ENCODE peak calls at places on chromosomes 3 and 15, in eight cellular contexts. W is HCT116, C is cardiac muscle cell, R is AG04449, F is HepG2, U is H7, I is GM06990, T is stomach. V is an unnamed sample.

GRCh38 chr3:68931406-68932149 is 769 bp downstream of the TAFA4 start:
- DNase-seq in W (no peak), T (no peak), I (no peak), C (peak), U (peak), R (no peak), F (no peak), V (no peak)

GRCh38 chr3:177487635-177488186 is 290.4 kb upstream of the TBL1XR1 start:
- DNase-seq in T (no peak), U (no peak), R (no peak), W (no peak), I (no peak), F (no peak), C (no peak), V (no peak)

GRCh38 chr3:155370198-155370597 is 76.7 kb upstream of the STRIT1 start:
- DNase-seq in W (no peak), R (no peak), U (no peak), T (no peak), C (no peak), F (no peak), I (no peak), V (no peak)

GRCh38 chr15:55407631-55407948 is 569 bp downstream of the CCPG1 start:
- DNase-seq in C (no peak), U (peak), I (no peak), T (no peak), F (no peak), W (no peak), R (no peak), V (peak)

GRCh38 chr3:39408493-39409372 is 2.2 kb downstream of the RPSA start:
- DNase-seq in F (no peak), W (no peak), C (no peak), I (no peak), R (no peak), T (no peak), U (no peak), V (no peak)

GRCh38 chr3:125322917-125323316 is 52.2 kb downstream of the ZNF148 start:
- DNase-seq in C (no peak), R (no peak), W (no peak), F (no peak), T (no peak), I (no peak), U (no peak), V (no peak)

GRCh38 chr15:65212097-65212496 is 824 bp upstream of the CILP start:
- DNase-seq in T (no peak), F (peak), U (peak), C (peak), R (no peak), I (peak), W (no peak), V (peak)

GRCh38 chr3:177574232-177574856 is 377.1 kb upstream of the TBL1XR1 start:
- DNase-seq in I (no peak), F (peak), U (peak), T (peak), C (peak), W (no peak), R (peak), V (peak)

GRCh38 chr3:18779704-18780103 is 354.6 kb upstream of the SATB1 start:
- DNase-seq in F (no peak), W (no peak), U (no peak), I (no peak), T (no peak), R (no peak), C (no peak), V (no peak)

GRCh38 chr15:51341366-51342248 is at the start of gene GLDN:
- DNase-seq in W (no peak), F (no peak), I (no peak), C (peak), T (peak), R (no peak), U (peak), V (no peak)

GRCh38 chr3:146165370-146165769 is 4.4 kb upstream of the PLOD2 start:
- DNase-seq in R (no peak), C (no peak), F (no peak), I (no peak), W (no peak), U (no peak), T (no peak), V (no peak)

GRCh38 chr3:134083008-134083407 is 53.3 kb upstream of the SLCO2A1 start:
- DNase-seq in R (no peak), U (no peak), F (no peak), I (no peak), T (no peak), W (no peak), C (no peak), V (no peak)

GRCh38 chr3:50600841-50601591 is 10.6 kb downstream of the CISH start:
- DNase-seq in C (peak), R (peak), F (peak), T (peak), U (peak), W (peak), I (peak), V (peak)
- H3K4me3 ChIP-seq in C (no peak), R (peak), F (peak), T (no peak), U (no peak), W (peak), I (no peak), V (no peak)

DNA sequence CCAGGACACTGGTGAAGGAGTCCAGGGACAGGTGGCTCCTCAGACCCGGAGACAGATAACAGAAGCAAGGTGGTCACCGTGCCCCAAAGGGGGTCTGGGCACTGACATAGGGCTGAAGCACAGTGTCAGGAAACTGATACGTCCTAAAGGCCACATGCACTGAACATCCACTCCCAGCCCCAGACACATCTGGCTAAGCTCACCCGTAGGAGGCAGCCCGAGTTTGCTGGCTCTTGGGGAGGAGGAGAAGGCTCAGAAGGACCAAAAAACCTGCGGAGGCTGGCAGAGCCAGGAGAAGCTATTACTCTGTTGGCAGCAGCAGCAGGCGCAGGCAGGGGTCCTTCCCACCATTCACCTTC is 1.2 kb downstream of the CACNA2D2 start:
- DNase-seq in T (no peak), I (no peak), R (no peak), F (no peak), U (peak), W (no peak), C (no peak), V (no peak)
- H3K4me3 ChIP-seq in T (peak), I (no peak), R (no peak), F (no peak), U (peak), W (peak), C (peak), V (no peak)

DNA sequence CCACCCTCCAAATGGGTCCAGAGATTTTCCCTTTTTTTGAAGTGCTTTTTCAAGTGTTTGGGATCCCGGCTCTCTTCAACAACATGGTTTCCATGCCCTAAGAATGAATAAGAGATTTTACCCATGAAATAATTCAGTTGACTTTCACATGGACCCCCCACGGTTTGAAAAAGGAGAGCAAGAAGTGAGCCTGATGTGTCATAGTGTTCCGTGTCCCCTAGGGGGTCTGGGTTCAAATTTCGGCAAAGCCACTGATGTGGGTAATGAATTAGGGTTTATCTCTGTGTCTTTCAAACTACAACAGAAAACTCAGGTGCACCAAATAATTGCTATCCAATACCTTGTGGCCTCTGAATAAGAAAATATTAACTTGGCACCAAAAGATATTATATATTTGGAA is 2.9 kb downstream of the BOC start:
- DNase-seq in U (no peak), R (no peak), T (no peak), I (no peak), F (no peak), C (no peak), W (no peak), V (no peak)
- H3K4me3 ChIP-seq in U (no peak), R (no peak), T (peak), I (no peak), F (no peak), C (no peak), W (no peak), V (no peak)

GRCh38 chr15:90097475-90097874 is 4.8 kb downstream of the IDH2 start:
- DNase-seq in I (peak), U (no peak), T (no peak), F (no peak), R (no peak), C (no peak), W (no peak), V (peak)
- H3K4me3 ChIP-seq in I (peak), U (no peak), T (no peak), F (no peak), R (peak), C (no peak), W (no peak), V (no peak)

GRCh38 chr3:42130329-42131070 is 39.3 kb downstream of the TRAK1 start:
- DNase-seq in F (peak), I (no peak), C (no peak), T (peak), R (no peak), W (no peak), U (no peak), V (peak)

GRCh38 chr3:42129014-42129953 is 38.1 kb downstream of the TRAK1 start:
- DNase-seq in W (peak), C (no peak), T (peak), U (no peak), F (peak), I (peak), R (no peak), V (peak)

GRCh38 chr3:42128526-42128925 is 37.4 kb downstream of the TRAK1 start:
- DNase-seq in U (no peak), C (no peak), W (no peak), T (no peak), I (no peak), F (no peak), R (no peak), V (no peak)

GRCh38 chr3:42127226-42127625 is 36.1 kb downstream of the TRAK1 start:
- DNase-seq in R (no peak), F (no peak), U (no peak), W (no peak), I (no peak), T (no peak), C (no peak), V (no peak)

GRCh38 chr3:42130007-42130328 is 38.8 kb downstream of the TRAK1 start:
- DNase-seq in I (peak), C (no peak), T (no peak), R (no peak), U (no peak), W (no peak), F (peak), V (no peak)
- H3K4me3 ChIP-seq in I (no peak), C (no peak), T (no peak), R (no peak), U (no peak), W (no peak), F (no peak), V (no peak)

DNA sequence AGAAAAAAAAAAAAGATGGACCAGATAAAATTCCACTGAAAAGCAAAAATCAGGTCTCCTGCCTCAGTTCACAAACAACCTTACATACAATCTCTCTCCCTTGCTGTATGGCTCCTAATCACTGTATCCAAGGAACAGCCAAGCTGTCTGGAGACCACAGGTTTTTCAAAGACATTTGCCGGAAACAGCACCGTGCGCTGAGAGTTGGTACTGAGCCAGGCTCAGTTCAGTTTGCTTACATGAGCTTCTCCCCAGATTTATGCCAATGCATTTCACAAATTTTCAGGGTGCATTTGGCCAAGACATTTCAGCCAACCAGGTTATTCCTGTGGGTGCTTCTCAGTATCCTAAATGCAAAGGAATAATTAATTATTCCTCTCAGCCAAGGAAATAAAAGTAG is 4.1 kb downstream of the ACP3 start:
- DNase-seq in I (no peak), F (no peak), U (no peak), C (no peak), T (peak), R (no peak), W (no peak), V (no peak)
- H3K4me3 ChIP-seq in I (no peak), F (no peak), U (no peak), C (no peak), T (no peak), R (no peak), W (no peak), V (no peak)

GRCh38 chr3:116444819-116445290 is 432 bp downstream of the LSAMP start:
- DNase-seq in C (peak), W (no peak), U (peak), F (no peak), R (no peak), T (no peak), I (no peak), V (no peak)
- H3K4me3 ChIP-seq in C (peak), W (no peak), U (peak), F (no peak), R (peak), T (peak), I (no peak), V (no peak)

DNA sequence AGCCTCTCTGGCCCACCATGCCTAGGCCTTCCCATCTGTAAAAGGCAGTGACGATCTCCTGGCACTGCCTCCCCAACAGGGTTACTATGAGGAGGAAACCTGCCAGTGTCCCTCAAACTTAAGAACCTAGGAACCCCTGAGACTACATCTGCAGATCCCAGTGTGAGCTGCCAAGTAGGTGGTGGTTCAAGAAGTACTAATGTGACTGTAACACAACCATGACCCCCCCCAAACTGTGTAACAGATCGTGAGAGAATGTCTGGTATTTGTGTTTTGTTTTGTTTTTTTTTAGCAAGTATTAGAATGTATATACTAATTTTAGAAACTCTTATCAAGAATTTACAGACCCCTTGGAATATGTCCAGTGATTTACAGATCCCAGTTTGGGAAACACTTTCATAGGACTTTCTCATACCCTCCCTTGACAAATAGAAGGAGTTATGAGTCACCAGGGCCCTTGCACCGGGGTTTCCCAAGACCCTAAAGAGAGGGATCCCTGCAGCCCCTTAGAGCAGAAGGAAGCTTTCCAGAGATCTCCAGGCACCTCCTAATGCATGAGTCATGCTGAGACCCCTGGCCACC is 79.9 kb downstream of the SEMA5B start:
- DNase-seq in I (no peak), U (no peak), R (no peak), F (no peak), W (no peak), T (no peak), C (no peak), V (no peak)
- H3K4me3 ChIP-seq in I (no peak), U (no peak), R (no peak), F (no peak), W (no peak), T (no peak), C (no peak), V (no peak)